ENCODE peak calls at places on chromosomes 5 and 9, in six cellular contexts. X is suprapubic skin, S is H1, A is ovary, M is right lobe of liver, Z is HepG2. R is an unnamed sample.

GRCh38 chr9:33510264-33511183 is 13.5 kb upstream of the ANKRD18B start:
- DNase-seq in X (peak; percentile 67), S (no peak), A (peak; percentile 79), M (peak; percentile 72), Z (no peak), R (peak; percentile 76)

GRCh38 chr5:78890663-78891379 is 94.3 kb downstream of the ARSB start:
- DNase-seq in X (no peak), S (no peak), A (no peak), M (no peak), Z (no peak), R (no peak)

GRCh38 chr9:87615547-87616148 is 110.3 kb upstream of the CTSL start:
- DNase-seq in X (no peak), S (no peak), A (no peak), M (no peak), Z (no peak), R (no peak)

GRCh38 chr9:134208981-134209725 is 44.8 kb upstream of the RNU6ATAC start:
- DNase-seq in X (peak; percentile 44), S (no peak), A (peak; percentile 31), M (peak; percentile 46), Z (no peak), R (no peak)

GRCh38 chr5:77874691-77875090 is 98.6 kb upstream of the TBCA start:
- DNase-seq in X (no peak), S (no peak), A (no peak), M (no peak), Z (no peak), R (no peak)

GRCh38 chr9:34644766-34645314 is 1.6 kb upstream of the GALT start:
- DNase-seq in X (no peak), S (no peak), A (no peak), M (no peak), Z (peak; percentile 78), R (no peak)

GRCh38 chr9:127049581-127049980 is 72.9 kb downstream of the ANGPTL2 start:
- DNase-seq in X (peak; percentile 45), S (no peak), A (no peak), M (no peak), Z (no peak), R (no peak)

GRCh38 chr9:113222482-113222841 is 1.1 kb downstream of the SLC31A1 start:
- DNase-seq in X (no peak), S (no peak), A (no peak), M (no peak), Z (peak; percentile 74), R (no peak)

GRCh38 chr5:80701597-80701996 is 46.8 kb upstream of the DHFR start:
- DNase-seq in X (no peak), S (no peak), A (no peak), M (no peak), Z (no peak), R (no peak)

GRCh38 chr5:158609729-158610128 is 490.0 kb downstream of the EBF1 start:
- DNase-seq in X (no peak), S (no peak), A (no peak), M (no peak), Z (no peak), R (no peak)

GRCh38 chr5:127386557-127386956 is 96.0 kb downstream of the MEGF10 start:
- DNase-seq in X (no peak), S (no peak), A (no peak), M (no peak), Z (peak; percentile 3), R (no peak)

GRCh38 chr9:16726718-16727451 is 143.6 kb downstream of the BNC2 start:
- DNase-seq in X (peak; percentile 88), S (no peak), A (peak; percentile 91), M (peak; percentile 61), Z (no peak), R (peak; percentile 84)

GRCh38 chr9:138043411-138044345 is 166.1 kb downstream of the CACNA1B start:
- DNase-seq in X (peak; percentile 44), S (no peak), A (peak; percentile 7), M (peak; percentile 49), Z (no peak), R (peak; percentile 11)

GRCh38 chr9:80794197-80794596 is 895.1 kb downstream of the TLE1 start:
- DNase-seq in X (no peak), S (no peak), A (no peak), M (no peak), Z (no peak), R (no peak)

GRCh38 chr9:70832487-70832886 is 288.9 kb downstream of the TRPM3 start:
- DNase-seq in X (no peak), S (no peak), A (no peak), M (no peak), Z (no peak), R (no peak)

GRCh38 chr5:159220206-159220605 is 10.9 kb upstream of the RNF145 start:
- DNase-seq in X (no peak), S (no peak), A (no peak), M (no peak), Z (no peak), R (no peak)

GRCh38 chr9:88390371-88390990 is 2.2 kb downstream of the SPIN1 start:
- DNase-seq in X (no peak), S (no peak), A (no peak), M (no peak), Z (no peak), R (no peak)

GRCh38 chr5:157100140-157100679 is 8.6 kb downstream of the HAVCR2 start:
- DNase-seq in X (no peak), S (no peak), A (no peak), M (no peak), Z (no peak), R (no peak)

GRCh38 chr9:132560604-132561304 is 21.7 kb upstream of the BARHL1 start:
- DNase-seq in X (no peak), S (no peak), A (no peak), M (no peak), Z (no peak), R (no peak)

GRCh38 chr9:110835404-110835803 is 166.8 kb downstream of the MUSK start:
- DNase-seq in X (no peak), S (no peak), A (no peak), M (no peak), Z (peak; percentile 3), R (no peak)

GRCh38 chr5:139654875-139655491 is 6.8 kb downstream of the CXXC5 start:
- DNase-seq in X (no peak), S (no peak), A (no peak), M (no peak), Z (no peak), R (no peak)

GRCh38 chr5:21802869-21803490 is 1050.2 kb downstream of the CDH12 start:
- DNase-seq in X (no peak), S (no peak), A (no peak), M (no peak), Z (peak; percentile 18), R (no peak)

DNA sequence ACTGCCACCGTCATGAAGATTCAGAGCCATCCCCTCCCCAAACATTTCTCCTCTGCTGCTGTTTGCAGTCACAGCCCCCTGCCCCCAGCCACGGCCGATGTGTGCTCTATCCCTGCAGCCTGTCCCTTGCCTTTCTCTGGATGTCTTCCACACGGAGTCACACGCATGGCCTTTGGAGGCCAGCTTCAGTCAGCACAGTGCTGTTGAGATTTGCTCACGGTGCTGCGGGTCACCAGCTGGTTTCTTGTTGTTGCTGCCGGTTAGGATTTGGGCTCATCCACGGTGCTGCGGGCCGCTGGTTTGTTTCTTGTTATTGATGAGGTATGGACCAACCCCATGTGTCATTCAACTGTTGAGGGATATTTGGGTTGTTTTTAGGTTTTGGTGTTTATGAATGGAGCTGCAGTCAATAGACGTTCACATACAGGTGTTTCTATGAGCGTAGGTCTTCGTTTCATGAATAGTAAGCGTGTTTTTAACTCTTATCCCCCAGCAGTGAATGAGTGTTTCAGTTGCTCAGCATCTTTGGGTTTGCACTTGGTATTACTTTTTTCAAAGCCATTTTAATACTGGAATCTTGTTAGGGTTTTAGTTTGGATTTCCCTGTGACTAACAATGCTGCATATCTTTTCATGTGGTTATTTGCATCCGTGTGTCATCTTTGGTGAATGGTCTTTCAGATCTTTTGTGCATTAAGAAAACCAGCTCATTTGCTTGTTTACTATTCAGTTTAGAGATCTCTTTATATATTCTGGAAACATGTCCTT is 57.6 kb downstream of the AHRR start:
- DNase-seq in X (peak; percentile 38), S (no peak), A (no peak), M (no peak), Z (no peak), R (peak; percentile 8)
- TF ChIP-seq POLR2A in X (no peak), S (no peak), A (no peak), M (no peak), Z (no peak), R (no peak)

GRCh38 chr9:135221951-135222631 is 134.6 kb downstream of the OLFM1 start:
- DNase-seq in X (no peak), S (no peak), A (no peak), M (peak; percentile 37), Z (no peak), R (no peak)
- H3K9me3 ChIP-seq in X (no peaks in the 10 kb centered on the region), S (peaks cover 3% of the 10 kb centered on the region), A (no peaks in the 10 kb centered on the region), M (no peaks in the 10 kb centered on the region), Z (no peaks in the 10 kb centered on the region), R (no peaks in the 10 kb centered on the region)

DNA sequence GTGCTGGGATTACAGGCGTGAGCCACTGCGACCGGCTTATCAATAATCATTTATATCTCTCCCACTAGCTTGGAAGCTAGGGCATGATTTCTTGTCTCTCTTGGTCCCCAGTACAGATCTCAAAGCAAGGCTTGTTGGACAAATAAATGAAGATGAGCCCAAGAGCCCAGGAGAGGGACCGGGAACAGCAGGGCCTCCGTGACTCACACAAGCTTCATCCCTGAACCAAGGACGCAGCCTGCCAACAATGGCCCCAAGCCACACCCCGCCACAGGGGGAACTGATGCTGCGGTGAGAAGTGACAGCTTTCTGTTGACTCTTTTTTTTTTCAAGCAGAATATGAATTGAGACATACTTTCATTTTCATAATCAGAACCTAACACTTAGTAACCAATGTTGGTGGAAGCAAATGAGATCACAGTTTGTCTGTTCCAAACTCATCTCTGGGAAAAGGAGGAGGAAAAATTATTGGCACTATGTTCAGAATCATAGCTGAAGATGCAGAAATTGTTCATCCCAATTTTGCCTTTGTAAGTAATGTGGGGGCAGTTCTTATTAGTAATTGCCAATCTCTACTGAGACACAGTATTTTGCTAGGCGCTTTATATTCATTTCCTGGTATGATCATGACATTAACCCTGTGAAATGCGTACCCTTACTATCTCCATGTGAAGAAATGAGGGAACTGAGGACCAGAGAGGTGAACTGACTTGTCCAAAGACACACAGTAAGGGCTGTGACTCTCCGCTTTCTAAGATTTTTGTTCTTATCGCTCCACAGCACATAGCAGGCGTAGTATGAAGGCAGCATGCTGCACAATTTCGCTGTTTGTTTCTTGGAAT is 6.6 kb upstream of the DUSP1 start:
- DNase-seq in X (peak; percentile 98), S (no peak), A (peak; percentile 77), M (peak; percentile 89), Z (peak; percentile 90), R (peak; percentile 89)
- H3K4me3 ChIP-seq in X (no peak overlapping the region), S (no peak overlapping the region), A (no peak overlapping the region), M (no peak overlapping the region), Z (peak overlapping the region; percentile 31), R (no peak overlapping the region)

DNA sequence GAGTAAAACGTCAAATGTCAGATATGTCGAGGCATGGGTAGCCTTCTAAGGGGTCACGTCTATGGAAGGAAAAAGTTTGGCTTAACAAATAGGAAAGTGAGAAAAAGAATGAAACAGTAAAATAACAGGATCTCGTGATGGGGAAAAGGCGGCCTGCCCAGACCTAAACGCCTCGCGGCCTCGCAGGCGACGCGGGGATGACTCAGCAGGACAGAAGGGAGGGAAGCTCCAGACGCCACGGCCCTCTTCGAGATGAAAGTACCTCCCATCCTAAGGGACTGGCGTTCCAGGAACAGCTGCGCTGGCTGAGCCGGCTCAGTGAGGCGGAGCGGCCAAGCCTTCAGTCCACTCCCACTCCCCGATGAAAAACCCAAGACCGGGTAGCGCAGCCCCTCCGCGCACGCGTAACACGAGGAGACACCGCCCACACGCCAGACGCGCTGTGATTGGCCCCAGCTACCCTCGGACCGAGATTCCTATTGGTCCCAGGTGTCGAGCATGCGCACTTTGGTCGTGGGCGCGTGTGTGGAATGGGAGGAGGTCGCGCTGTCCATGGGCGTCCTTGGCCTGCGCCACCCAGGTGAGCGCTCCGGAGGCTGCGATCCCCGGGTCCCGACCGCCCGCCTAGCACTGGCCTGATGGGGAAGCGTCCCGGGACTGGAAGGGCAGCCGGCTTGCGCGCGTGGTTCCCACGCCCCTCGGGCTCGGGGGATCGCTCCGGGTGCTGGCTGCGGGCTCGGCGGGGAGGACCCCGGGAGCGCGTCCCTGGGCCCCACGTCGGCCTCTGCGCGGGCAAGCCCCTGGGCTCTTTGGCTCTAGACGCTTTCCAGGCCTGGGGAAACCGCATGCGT is 588.5 kb downstream of the MTRR start:
- DNase-seq in X (peak; percentile 93), S (no peak), A (peak; percentile 96), M (peak; percentile 95), Z (peak; percentile 84), R (peak; percentile 94)
- TF ChIP-seq POLR2A in X (peak; percentile 55), S (no peak), A (peak; percentile 51), M (peak; percentile 48), Z (peak; percentile 66), R (no peak)

R was measured in testis.